ENCODE peak calls at places on chromosome 1, in eight cellular contexts. One of them, this sample, is unnamed.

GRCh38 chr1:227568593-227568992 is 5.2 kb downstream of the ZNF678 start:
- DNase-seq in GM12864: no peak
- DNase-seq in tibial artery: no peak
- DNase-seq in cardiac fibroblast: no peak
- DNase-seq in brain microvascular endothelial cell: no peak
- DNase-seq in heart right ventricle: no peak
- DNase-seq in ovary: no peak
- DNase-seq in AG04449: no peak
- DNase-seq in this sample: no peak

GRCh38 chr1:200903793-200904192 is 9.1 kb downstream of the INAVA start:
- DNase-seq in GM12864: no peak
- DNase-seq in tibial artery: no peak
- DNase-seq in cardiac fibroblast: no peak
- DNase-seq in brain microvascular endothelial cell: no peak
- DNase-seq in heart right ventricle: no peak
- DNase-seq in ovary: no peak
- DNase-seq in AG04449: no peak
- DNase-seq in this sample: no peak

GRCh38 chr1:27519341-27520258 is 29.6 kb upstream of the WASF2 start:
- DNase-seq in GM12864: no peak
- DNase-seq in tibial artery: no peak
- DNase-seq in cardiac fibroblast: no peak
- DNase-seq in brain microvascular endothelial cell: no peak
- DNase-seq in heart right ventricle: peak
- DNase-seq in ovary: no peak
- DNase-seq in AG04449: no peak
- DNase-seq in this sample: no peak

GRCh38 chr1:185477638-185478216 is 160.7 kb upstream of the IVNS1ABP start:
- DNase-seq in GM12864: no peak
- DNase-seq in tibial artery: no peak
- DNase-seq in cardiac fibroblast: no peak
- DNase-seq in brain microvascular endothelial cell: no peak
- DNase-seq in heart right ventricle: no peak
- DNase-seq in ovary: no peak
- DNase-seq in AG04449: no peak
- DNase-seq in this sample: no peak

GRCh38 chr1:44571712-44572571 is 102.3 kb downstream of the TMEM53 start:
- DNase-seq in GM12864: no peak
- DNase-seq in tibial artery: no peak
- DNase-seq in cardiac fibroblast: no peak
- DNase-seq in brain microvascular endothelial cell: no peak
- DNase-seq in heart right ventricle: no peak
- DNase-seq in ovary: no peak
- DNase-seq in AG04449: no peak
- DNase-seq in this sample: no peak

GRCh38 chr1:63054184-63054583 is 268.2 kb upstream of the FOXD3 start:
- DNase-seq in GM12864: no peak
- DNase-seq in tibial artery: no peak
- DNase-seq in cardiac fibroblast: no peak
- DNase-seq in brain microvascular endothelial cell: no peak
- DNase-seq in heart right ventricle: no peak
- DNase-seq in ovary: no peak
- DNase-seq in AG04449: no peak
- DNase-seq in this sample: no peak

GRCh38 chr1:172431224-172431623 is 10.7 kb downstream of the C1orf105 start:
- DNase-seq in GM12864: no peak
- DNase-seq in tibial artery: no peak
- DNase-seq in cardiac fibroblast: no peak
- DNase-seq in brain microvascular endothelial cell: no peak
- DNase-seq in heart right ventricle: no peak
- DNase-seq in ovary: no peak
- DNase-seq in AG04449: no peak
- DNase-seq in this sample: no peak

GRCh38 chr1:35390600-35391494 is 122.3 kb downstream of the ZMYM4 start:
- DNase-seq in GM12864: no peak
- DNase-seq in tibial artery: no peak
- DNase-seq in cardiac fibroblast: no peak
- DNase-seq in brain microvascular endothelial cell: no peak
- DNase-seq in heart right ventricle: no peak
- DNase-seq in ovary: no peak
- DNase-seq in AG04449: no peak
- DNase-seq in this sample: no peak

GRCh38 chr1:210272666-210273065 is 40.1 kb downstream of the SERTAD4 start:
- DNase-seq in GM12864: no peak
- DNase-seq in tibial artery: no peak
- DNase-seq in cardiac fibroblast: no peak
- DNase-seq in brain microvascular endothelial cell: no peak
- DNase-seq in heart right ventricle: no peak
- DNase-seq in ovary: no peak
- DNase-seq in AG04449: no peak
- DNase-seq in this sample: no peak

GRCh38 chr1:100360790-100361232 is 8.5 kb downstream of the CDC14A start:
- DNase-seq in GM12864: no peak
- DNase-seq in tibial artery: no peak
- DNase-seq in cardiac fibroblast: peak
- DNase-seq in brain microvascular endothelial cell: peak
- DNase-seq in heart right ventricle: peak
- DNase-seq in ovary: peak
- DNase-seq in AG04449: no peak
- DNase-seq in this sample: peak

GRCh38 chr1:30598571-30599114 is 124.7 kb downstream of the MATN1 start:
- DNase-seq in GM12864: no peak
- DNase-seq in tibial artery: peak
- DNase-seq in cardiac fibroblast: no peak
- DNase-seq in brain microvascular endothelial cell: no peak
- DNase-seq in heart right ventricle: no peak
- DNase-seq in ovary: no peak
- DNase-seq in AG04449: no peak
- DNase-seq in this sample: no peak

GRCh38 chr1:30600706-30601105 is 122.7 kb downstream of the MATN1 start:
- DNase-seq in GM12864: no peak
- DNase-seq in tibial artery: peak
- DNase-seq in cardiac fibroblast: no peak
- DNase-seq in brain microvascular endothelial cell: no peak
- DNase-seq in heart right ventricle: no peak
- DNase-seq in ovary: no peak
- DNase-seq in AG04449: no peak
- DNase-seq in this sample: no peak

GRCh38 chr1:30601316-30602085 is 121.9 kb downstream of the MATN1 start:
- DNase-seq in GM12864: no peak
- DNase-seq in tibial artery: peak
- DNase-seq in cardiac fibroblast: no peak
- DNase-seq in brain microvascular endothelial cell: no peak
- DNase-seq in heart right ventricle: no peak
- DNase-seq in ovary: no peak
- DNase-seq in AG04449: no peak
- DNase-seq in this sample: no peak

GRCh38 chr1:30600258-30600657 is 123.1 kb downstream of the MATN1 start:
- DNase-seq in GM12864: no peak
- DNase-seq in tibial artery: peak
- DNase-seq in cardiac fibroblast: no peak
- DNase-seq in brain microvascular endothelial cell: no peak
- DNase-seq in heart right ventricle: no peak
- DNase-seq in ovary: no peak
- DNase-seq in AG04449: no peak
- DNase-seq in this sample: no peak

GRCh38 chr1:30599721-30600120 is 123.7 kb downstream of the MATN1 start:
- DNase-seq in GM12864: no peak
- DNase-seq in tibial artery: peak
- DNase-seq in cardiac fibroblast: no peak
- DNase-seq in brain microvascular endothelial cell: no peak
- DNase-seq in heart right ventricle: no peak
- DNase-seq in ovary: no peak
- DNase-seq in AG04449: no peak
- DNase-seq in this sample: no peak
- TF ChIP-seq CTCF in GM12864: no peak
- TF ChIP-seq CTCF in tibial artery: no peak
- TF ChIP-seq CTCF in cardiac fibroblast: no peak
- TF ChIP-seq CTCF in brain microvascular endothelial cell: no peak
- TF ChIP-seq CTCF in heart right ventricle: no peak
- TF ChIP-seq CTCF in ovary: no peak
- TF ChIP-seq CTCF in AG04449: no peak
- TF ChIP-seq CTCF in this sample: no peak

DNA sequence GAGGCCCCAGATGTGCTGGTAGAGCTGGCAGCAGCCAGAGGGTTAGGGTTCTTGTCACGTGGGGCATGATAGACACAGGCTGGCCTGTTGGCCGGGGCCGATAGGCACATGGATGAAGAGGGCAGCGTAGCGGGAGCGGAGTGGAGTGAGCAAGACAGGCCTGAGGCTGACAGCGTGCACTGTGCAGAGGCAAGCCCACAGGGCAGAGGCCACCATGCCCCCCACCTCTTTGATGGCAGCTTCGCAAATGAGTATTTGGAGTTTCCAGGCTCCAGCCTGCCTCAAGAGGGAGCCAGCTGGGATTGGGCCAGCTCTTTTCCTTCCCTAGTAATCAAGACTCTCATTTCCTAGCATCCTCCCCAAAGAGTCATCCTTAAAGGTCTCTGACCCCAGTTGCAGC is 43.5 kb downstream of the TMCC2 start:
- DNase-seq in GM12864: no peak
- DNase-seq in tibial artery: no peak
- DNase-seq in cardiac fibroblast: peak
- DNase-seq in brain microvascular endothelial cell: no peak
- DNase-seq in heart right ventricle: no peak
- DNase-seq in ovary: peak
- DNase-seq in AG04449: no peak
- DNase-seq in this sample: no peak
- H3K4me3 ChIP-seq in GM12864: no peak
- H3K4me3 ChIP-seq in tibial artery: no peak
- H3K4me3 ChIP-seq in cardiac fibroblast: no peak
- H3K4me3 ChIP-seq in brain microvascular endothelial cell: no peak
- H3K4me3 ChIP-seq in heart right ventricle: no peak
- H3K4me3 ChIP-seq in ovary: no peak
- H3K4me3 ChIP-seq in AG04449: no peak
- H3K4me3 ChIP-seq in this sample: no peak

GRCh38 chr1:220685879-220686278 is 4.3 kb upstream of the C1orf115 start:
- DNase-seq in GM12864: no peak
- DNase-seq in tibial artery: no peak
- DNase-seq in cardiac fibroblast: no peak
- DNase-seq in brain microvascular endothelial cell: no peak
- DNase-seq in heart right ventricle: no peak
- DNase-seq in ovary: no peak
- DNase-seq in AG04449: no peak
- DNase-seq in this sample: no peak
- TF ChIP-seq CTCF in GM12864: no peak
- TF ChIP-seq CTCF in tibial artery: no peak
- TF ChIP-seq CTCF in cardiac fibroblast: no peak
- TF ChIP-seq CTCF in brain microvascular endothelial cell: peak
- TF ChIP-seq CTCF in heart right ventricle: no peak
- TF ChIP-seq CTCF in ovary: no peak
- TF ChIP-seq CTCF in AG04449: no peak
- TF ChIP-seq CTCF in this sample: no peak

DNA sequence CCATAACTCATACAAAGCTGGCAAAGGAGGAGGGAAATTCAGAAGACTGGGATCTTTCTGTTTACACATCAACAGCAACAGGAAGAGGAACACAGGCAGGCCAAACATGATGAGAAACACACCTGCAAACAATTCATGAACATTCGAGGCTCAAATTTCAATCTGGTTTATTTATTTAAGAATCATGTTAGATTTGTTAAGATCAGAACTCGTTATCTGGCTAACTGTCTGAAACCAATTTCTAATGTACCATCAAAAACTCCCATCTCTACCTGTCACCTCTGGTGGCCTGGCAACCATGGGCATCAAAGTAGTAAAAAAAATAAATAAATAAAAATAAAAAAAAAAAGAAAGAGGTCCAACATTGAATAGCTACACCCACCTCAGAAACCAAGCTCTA is 9.8 kb downstream of the LBR start:
- DNase-seq in GM12864: no peak
- DNase-seq in tibial artery: no peak
- DNase-seq in cardiac fibroblast: no peak
- DNase-seq in brain microvascular endothelial cell: no peak
- DNase-seq in heart right ventricle: no peak
- DNase-seq in ovary: no peak
- DNase-seq in AG04449: no peak
- DNase-seq in this sample: no peak
- H3K4me3 ChIP-seq in GM12864: no peak
- H3K4me3 ChIP-seq in tibial artery: no peak
- H3K4me3 ChIP-seq in cardiac fibroblast: no peak
- H3K4me3 ChIP-seq in brain microvascular endothelial cell: no peak
- H3K4me3 ChIP-seq in heart right ventricle: no peak
- H3K4me3 ChIP-seq in ovary: no peak
- H3K4me3 ChIP-seq in AG04449: no peak
- H3K4me3 ChIP-seq in this sample: no peak